ENCODE peak calls at places on chromosomes 3 and 15, in nine cellular contexts. One of them, this sample, is unnamed.

GRCh38 chr3:72427575-72427974 is 420.7 kb downstream of the SHQ1 start:
- DNase-seq in lower leg skin: no peak
- DNase-seq in A549: no peak
- DNase-seq in upper lobe of right lung: no peak
- DNase-seq in stimulated activated CD8-positive, alpha-beta memory T cell treated with anti-CD3 and anti-CD28 coated beads, Interleukin-12 subunit alpha, Interleukin-12 subunit beta, amount 100 ng/mL, for 1 hour: no peak
- DNase-seq in C1 segment of cervical spinal cord: no peak
- DNase-seq in adrenal gland: no peak
- DNase-seq in NCI-H748 treated with DMSO at 0.1 percent for 48 hours: no peak
- DNase-seq in CD4-positive, alpha-beta T cell: no peak
- DNase-seq in this sample: no peak

GRCh38 chr3:98022978-98023820 is 11.9 kb downstream of the GABRR3 start:
- DNase-seq in lower leg skin: peak
- DNase-seq in upper lobe of right lung: peak
- DNase-seq in NCI-H748 treated with DMSO at 0.1 percent for 48 hours: peak
- DNase-seq in A549: peak
- DNase-seq in C1 segment of cervical spinal cord: peak
- DNase-seq in CD4-positive, alpha-beta T cell: peak
- DNase-seq in stimulated activated CD8-positive, alpha-beta memory T cell treated with anti-CD3 and anti-CD28 coated beads, Interleukin-12 subunit alpha, Interleukin-12 subunit beta, amount 100 ng/mL, for 1 hour: peak
- DNase-seq in adrenal gland: peak
- DNase-seq in this sample: peak

GRCh38 chr3:68032219-68032618 is 377.8 kb upstream of the SUCLG2 start:
- DNase-seq in C1 segment of cervical spinal cord: no peak
- DNase-seq in lower leg skin: no peak
- DNase-seq in CD4-positive, alpha-beta T cell: no peak
- DNase-seq in stimulated activated CD8-positive, alpha-beta memory T cell treated with anti-CD3 and anti-CD28 coated beads, Interleukin-12 subunit alpha, Interleukin-12 subunit beta, amount 100 ng/mL, for 1 hour: no peak
- DNase-seq in NCI-H748 treated with DMSO at 0.1 percent for 48 hours: no peak
- DNase-seq in adrenal gland: no peak
- DNase-seq in upper lobe of right lung: no peak
- DNase-seq in A549: no peak
- DNase-seq in this sample: no peak

GRCh38 chr3:39064646-39065045 is 12.8 kb downstream of the WDR48 start:
- DNase-seq in adrenal gland: no peak
- DNase-seq in C1 segment of cervical spinal cord: no peak
- DNase-seq in stimulated activated CD8-positive, alpha-beta memory T cell treated with anti-CD3 and anti-CD28 coated beads, Interleukin-12 subunit alpha, Interleukin-12 subunit beta, amount 100 ng/mL, for 1 hour: no peak
- DNase-seq in NCI-H748 treated with DMSO at 0.1 percent for 48 hours: no peak
- DNase-seq in lower leg skin: no peak
- DNase-seq in upper lobe of right lung: no peak
- DNase-seq in A549: no peak
- DNase-seq in CD4-positive, alpha-beta T cell: no peak
- DNase-seq in this sample: no peak

GRCh38 chr3:37765591-37766219 is 96.0 kb upstream of the CTDSPL start:
- DNase-seq in lower leg skin: no peak
- DNase-seq in A549: no peak
- DNase-seq in C1 segment of cervical spinal cord: no peak
- DNase-seq in stimulated activated CD8-positive, alpha-beta memory T cell treated with anti-CD3 and anti-CD28 coated beads, Interleukin-12 subunit alpha, Interleukin-12 subunit beta, amount 100 ng/mL, for 1 hour: no peak
- DNase-seq in adrenal gland: peak
- DNase-seq in CD4-positive, alpha-beta T cell: no peak
- DNase-seq in NCI-H748 treated with DMSO at 0.1 percent for 48 hours: no peak
- DNase-seq in upper lobe of right lung: no peak
- DNase-seq in this sample: no peak

GRCh38 chr15:31265090-31265870 is 61.4 kb upstream of the KLF13 start:
- DNase-seq in A549: no peak
- DNase-seq in C1 segment of cervical spinal cord: no peak
- DNase-seq in lower leg skin: peak
- DNase-seq in adrenal gland: no peak
- DNase-seq in upper lobe of right lung: peak
- DNase-seq in NCI-H748 treated with DMSO at 0.1 percent for 48 hours: no peak
- DNase-seq in CD4-positive, alpha-beta T cell: no peak
- DNase-seq in stimulated activated CD8-positive, alpha-beta memory T cell treated with anti-CD3 and anti-CD28 coated beads, Interleukin-12 subunit alpha, Interleukin-12 subunit beta, amount 100 ng/mL, for 1 hour: no peak
- DNase-seq in this sample: no peak

GRCh38 chr15:80015156-80015555 is 44.2 kb upstream of the BCL2A1 start:
- DNase-seq in lower leg skin: no peak
- DNase-seq in A549: no peak
- DNase-seq in stimulated activated CD8-positive, alpha-beta memory T cell treated with anti-CD3 and anti-CD28 coated beads, Interleukin-12 subunit alpha, Interleukin-12 subunit beta, amount 100 ng/mL, for 1 hour: no peak
- DNase-seq in adrenal gland: no peak
- DNase-seq in upper lobe of right lung: no peak
- DNase-seq in C1 segment of cervical spinal cord: no peak
- DNase-seq in CD4-positive, alpha-beta T cell: no peak
- DNase-seq in NCI-H748 treated with DMSO at 0.1 percent for 48 hours: no peak
- DNase-seq in this sample: no peak

GRCh38 chr3:154122912-154123559 is 1.8 kb downstream of the ARHGEF26 start:
- DNase-seq in CD4-positive, alpha-beta T cell: no peak
- DNase-seq in NCI-H748 treated with DMSO at 0.1 percent for 48 hours: peak
- DNase-seq in adrenal gland: no peak
- DNase-seq in C1 segment of cervical spinal cord: no peak
- DNase-seq in lower leg skin: no peak
- DNase-seq in stimulated activated CD8-positive, alpha-beta memory T cell treated with anti-CD3 and anti-CD28 coated beads, Interleukin-12 subunit alpha, Interleukin-12 subunit beta, amount 100 ng/mL, for 1 hour: no peak
- DNase-seq in A549: no peak
- DNase-seq in upper lobe of right lung: no peak
- DNase-seq in this sample: no peak

GRCh38 chr15:80957556-80957955 is 32.1 kb downstream of the MESD start:
- DNase-seq in A549: no peak
- DNase-seq in stimulated activated CD8-positive, alpha-beta memory T cell treated with anti-CD3 and anti-CD28 coated beads, Interleukin-12 subunit alpha, Interleukin-12 subunit beta, amount 100 ng/mL, for 1 hour: no peak
- DNase-seq in C1 segment of cervical spinal cord: no peak
- DNase-seq in NCI-H748 treated with DMSO at 0.1 percent for 48 hours: no peak
- DNase-seq in CD4-positive, alpha-beta T cell: no peak
- DNase-seq in adrenal gland: no peak
- DNase-seq in upper lobe of right lung: no peak
- DNase-seq in lower leg skin: no peak
- DNase-seq in this sample: no peak

GRCh38 chr3:133455960-133456359 is 56.1 kb downstream of the BFSP2 start:
- DNase-seq in adrenal gland: no peak
- DNase-seq in A549: no peak
- DNase-seq in lower leg skin: no peak
- DNase-seq in NCI-H748 treated with DMSO at 0.1 percent for 48 hours: no peak
- DNase-seq in stimulated activated CD8-positive, alpha-beta memory T cell treated with anti-CD3 and anti-CD28 coated beads, Interleukin-12 subunit alpha, Interleukin-12 subunit beta, amount 100 ng/mL, for 1 hour: no peak
- DNase-seq in C1 segment of cervical spinal cord: no peak
- DNase-seq in CD4-positive, alpha-beta T cell: no peak
- DNase-seq in upper lobe of right lung: no peak
- DNase-seq in this sample: no peak

GRCh38 chr3:61632568-61633175 is 71.3 kb downstream of the PTPRG start:
- DNase-seq in upper lobe of right lung: no peak
- DNase-seq in CD4-positive, alpha-beta T cell: no peak
- DNase-seq in NCI-H748 treated with DMSO at 0.1 percent for 48 hours: no peak
- DNase-seq in A549: no peak
- DNase-seq in stimulated activated CD8-positive, alpha-beta memory T cell treated with anti-CD3 and anti-CD28 coated beads, Interleukin-12 subunit alpha, Interleukin-12 subunit beta, amount 100 ng/mL, for 1 hour: no peak
- DNase-seq in adrenal gland: no peak
- DNase-seq in lower leg skin: no peak
- DNase-seq in C1 segment of cervical spinal cord: no peak
- DNase-seq in this sample: no peak

GRCh38 chr15:64837502-64837901 is 4.2 kb upstream of the PLEKHO2 start:
- DNase-seq in lower leg skin: no peak
- DNase-seq in A549: no peak
- DNase-seq in stimulated activated CD8-positive, alpha-beta memory T cell treated with anti-CD3 and anti-CD28 coated beads, Interleukin-12 subunit alpha, Interleukin-12 subunit beta, amount 100 ng/mL, for 1 hour: no peak
- DNase-seq in upper lobe of right lung: no peak
- DNase-seq in NCI-H748 treated with DMSO at 0.1 percent for 48 hours: no peak
- DNase-seq in CD4-positive, alpha-beta T cell: no peak
- DNase-seq in adrenal gland: peak
- DNase-seq in C1 segment of cervical spinal cord: no peak
- DNase-seq in this sample: no peak

GRCh38 chr3:1118074-1118473 is 25.2 kb downstream of the CNTN6 start:
- DNase-seq in A549: no peak
- DNase-seq in adrenal gland: peak
- DNase-seq in upper lobe of right lung: no peak
- DNase-seq in C1 segment of cervical spinal cord: no peak
- DNase-seq in CD4-positive, alpha-beta T cell: no peak
- DNase-seq in stimulated activated CD8-positive, alpha-beta memory T cell treated with anti-CD3 and anti-CD28 coated beads, Interleukin-12 subunit alpha, Interleukin-12 subunit beta, amount 100 ng/mL, for 1 hour: no peak
- DNase-seq in NCI-H748 treated with DMSO at 0.1 percent for 48 hours: no peak
- DNase-seq in lower leg skin: no peak
- DNase-seq in this sample: no peak

GRCh38 chr3:191502583-191502982 is 41.6 kb downstream of the PYDC2 start:
- DNase-seq in A549: no peak
- DNase-seq in upper lobe of right lung: no peak
- DNase-seq in CD4-positive, alpha-beta T cell: no peak
- DNase-seq in stimulated activated CD8-positive, alpha-beta memory T cell treated with anti-CD3 and anti-CD28 coated beads, Interleukin-12 subunit alpha, Interleukin-12 subunit beta, amount 100 ng/mL, for 1 hour: no peak
- DNase-seq in adrenal gland: no peak
- DNase-seq in C1 segment of cervical spinal cord: no peak
- DNase-seq in NCI-H748 treated with DMSO at 0.1 percent for 48 hours: no peak
- DNase-seq in lower leg skin: no peak
- DNase-seq in this sample: no peak

GRCh38 chr3:56654460-56654859 is 28.6 kb downstream of the TASOR start:
- DNase-seq in NCI-H748 treated with DMSO at 0.1 percent for 48 hours: no peak
- DNase-seq in lower leg skin: no peak
- DNase-seq in adrenal gland: no peak
- DNase-seq in upper lobe of right lung: no peak
- DNase-seq in A549: no peak
- DNase-seq in stimulated activated CD8-positive, alpha-beta memory T cell treated with anti-CD3 and anti-CD28 coated beads, Interleukin-12 subunit alpha, Interleukin-12 subunit beta, amount 100 ng/mL, for 1 hour: no peak
- DNase-seq in CD4-positive, alpha-beta T cell: no peak
- DNase-seq in C1 segment of cervical spinal cord: no peak
- DNase-seq in this sample: no peak

GRCh38 chr3:178084938-178085816 is 451.1 kb upstream of the KCNMB2 start:
- DNase-seq in stimulated activated CD8-positive, alpha-beta memory T cell treated with anti-CD3 and anti-CD28 coated beads, Interleukin-12 subunit alpha, Interleukin-12 subunit beta, amount 100 ng/mL, for 1 hour: peak
- DNase-seq in upper lobe of right lung: no peak
- DNase-seq in lower leg skin: peak
- DNase-seq in adrenal gland: peak
- DNase-seq in NCI-H748 treated with DMSO at 0.1 percent for 48 hours: peak
- DNase-seq in C1 segment of cervical spinal cord: no peak
- DNase-seq in A549: no peak
- DNase-seq in CD4-positive, alpha-beta T cell: peak
- DNase-seq in this sample: peak

GRCh38 chr15:45794304-45794703 is 159.5 kb downstream of the SQOR start:
- DNase-seq in adrenal gland: no peak
- DNase-seq in lower leg skin: no peak
- DNase-seq in C1 segment of cervical spinal cord: no peak
- DNase-seq in A549: no peak
- DNase-seq in CD4-positive, alpha-beta T cell: no peak
- DNase-seq in stimulated activated CD8-positive, alpha-beta memory T cell treated with anti-CD3 and anti-CD28 coated beads, Interleukin-12 subunit alpha, Interleukin-12 subunit beta, amount 100 ng/mL, for 1 hour: no peak
- DNase-seq in upper lobe of right lung: no peak
- DNase-seq in NCI-H748 treated with DMSO at 0.1 percent for 48 hours: no peak
- DNase-seq in this sample: no peak

GRCh38 chr3:171526146-171526545 is 65.9 kb upstream of the TNIK start:
- DNase-seq in C1 segment of cervical spinal cord: no peak
- DNase-seq in NCI-H748 treated with DMSO at 0.1 percent for 48 hours: no peak
- DNase-seq in adrenal gland: no peak
- DNase-seq in stimulated activated CD8-positive, alpha-beta memory T cell treated with anti-CD3 and anti-CD28 coated beads, Interleukin-12 subunit alpha, Interleukin-12 subunit beta, amount 100 ng/mL, for 1 hour: no peak
- DNase-seq in A549: no peak
- DNase-seq in lower leg skin: no peak
- DNase-seq in upper lobe of right lung: no peak
- DNase-seq in CD4-positive, alpha-beta T cell: no peak
- DNase-seq in this sample: no peak

GRCh38 chr3:13414040-13414729 is 5.9 kb downstream of the NUP210 start:
- DNase-seq in upper lobe of right lung: peak
- DNase-seq in C1 segment of cervical spinal cord: no peak
- DNase-seq in NCI-H748 treated with DMSO at 0.1 percent for 48 hours: no peak
- DNase-seq in stimulated activated CD8-positive, alpha-beta memory T cell treated with anti-CD3 and anti-CD28 coated beads, Interleukin-12 subunit alpha, Interleukin-12 subunit beta, amount 100 ng/mL, for 1 hour: peak
- DNase-seq in lower leg skin: peak
- DNase-seq in CD4-positive, alpha-beta T cell: peak
- DNase-seq in adrenal gland: peak
- DNase-seq in A549: no peak
- DNase-seq in this sample: no peak

GRCh38 chr3:107824822-107825371 is 265.9 kb downstream of the CD47 start:
- DNase-seq in C1 segment of cervical spinal cord: no peak
- DNase-seq in stimulated activated CD8-positive, alpha-beta memory T cell treated with anti-CD3 and anti-CD28 coated beads, Interleukin-12 subunit alpha, Interleukin-12 subunit beta, amount 100 ng/mL, for 1 hour: no peak
- DNase-seq in CD4-positive, alpha-beta T cell: no peak
- DNase-seq in NCI-H748 treated with DMSO at 0.1 percent for 48 hours: no peak
- DNase-seq in adrenal gland: no peak
- DNase-seq in upper lobe of right lung: no peak
- DNase-seq in lower leg skin: no peak
- DNase-seq in A549: no peak
- DNase-seq in this sample: no peak

GRCh38 chr15:70120954-70121655 is 23.4 kb upstream of the TLE3 start:
- DNase-seq in stimulated activated CD8-positive, alpha-beta memory T cell treated with anti-CD3 and anti-CD28 coated beads, Interleukin-12 subunit alpha, Interleukin-12 subunit beta, amount 100 ng/mL, for 1 hour: no peak
- DNase-seq in NCI-H748 treated with DMSO at 0.1 percent for 48 hours: no peak
- DNase-seq in upper lobe of right lung: no peak
- DNase-seq in CD4-positive, alpha-beta T cell: no peak
- DNase-seq in C1 segment of cervical spinal cord: no peak
- DNase-seq in A549: no peak
- DNase-seq in adrenal gland: no peak
- DNase-seq in lower leg skin: no peak
- DNase-seq in this sample: no peak

GRCh38 chr3:23161896-23162570 is 41.1 kb upstream of the UBE2E2 start:
- DNase-seq in CD4-positive, alpha-beta T cell: no peak
- DNase-seq in NCI-H748 treated with DMSO at 0.1 percent for 48 hours: no peak
- DNase-seq in upper lobe of right lung: no peak
- DNase-seq in adrenal gland: no peak
- DNase-seq in stimulated activated CD8-positive, alpha-beta memory T cell treated with anti-CD3 and anti-CD28 coated beads, Interleukin-12 subunit alpha, Interleukin-12 subunit beta, amount 100 ng/mL, for 1 hour: no peak
- DNase-seq in A549: no peak
- DNase-seq in C1 segment of cervical spinal cord: no peak
- DNase-seq in lower leg skin: no peak
- DNase-seq in this sample: no peak

GRCh38 chr15:80744826-80745225 is 34.3 kb upstream of the CEMIP start:
- DNase-seq in CD4-positive, alpha-beta T cell: no peak
- DNase-seq in stimulated activated CD8-positive, alpha-beta memory T cell treated with anti-CD3 and anti-CD28 coated beads, Interleukin-12 subunit alpha, Interleukin-12 subunit beta, amount 100 ng/mL, for 1 hour: no peak
- DNase-seq in lower leg skin: no peak
- DNase-seq in upper lobe of right lung: no peak
- DNase-seq in A549: no peak
- DNase-seq in NCI-H748 treated with DMSO at 0.1 percent for 48 hours: no peak
- DNase-seq in C1 segment of cervical spinal cord: no peak
- DNase-seq in adrenal gland: no peak
- DNase-seq in this sample: no peak

GRCh38 chr3:134388292-134388691 is 14.0 kb upstream of the AMOTL2 start:
- DNase-seq in NCI-H748 treated with DMSO at 0.1 percent for 48 hours: no peak
- DNase-seq in A549: no peak
- DNase-seq in adrenal gland: no peak
- DNase-seq in C1 segment of cervical spinal cord: no peak
- DNase-seq in lower leg skin: no peak
- DNase-seq in CD4-positive, alpha-beta T cell: no peak
- DNase-seq in upper lobe of right lung: no peak
- DNase-seq in stimulated activated CD8-positive, alpha-beta memory T cell treated with anti-CD3 and anti-CD28 coated beads, Interleukin-12 subunit alpha, Interleukin-12 subunit beta, amount 100 ng/mL, for 1 hour: no peak
- DNase-seq in this sample: no peak

GRCh38 chr3:53243165-53243564 is 12.7 kb downstream of the TKT start:
- DNase-seq in C1 segment of cervical spinal cord: no peak
- DNase-seq in A549: no peak
- DNase-seq in CD4-positive, alpha-beta T cell: no peak
- DNase-seq in adrenal gland: peak
- DNase-seq in stimulated activated CD8-positive, alpha-beta memory T cell treated with anti-CD3 and anti-CD28 coated beads, Interleukin-12 subunit alpha, Interleukin-12 subunit beta, amount 100 ng/mL, for 1 hour: no peak
- DNase-seq in upper lobe of right lung: peak
- DNase-seq in lower leg skin: no peak
- DNase-seq in NCI-H748 treated with DMSO at 0.1 percent for 48 hours: no peak
- DNase-seq in this sample: no peak

GRCh38 chr15:77656294-77656693 is 23.6 kb upstream of the LINGO1 start:
- DNase-seq in C1 segment of cervical spinal cord: no peak
- DNase-seq in CD4-positive, alpha-beta T cell: no peak
- DNase-seq in NCI-H748 treated with DMSO at 0.1 percent for 48 hours: no peak
- DNase-seq in upper lobe of right lung: no peak
- DNase-seq in stimulated activated CD8-positive, alpha-beta memory T cell treated with anti-CD3 and anti-CD28 coated beads, Interleukin-12 subunit alpha, Interleukin-12 subunit beta, amount 100 ng/mL, for 1 hour: no peak
- DNase-seq in adrenal gland: no peak
- DNase-seq in A549: no peak
- DNase-seq in lower leg skin: no peak
- DNase-seq in this sample: no peak

GRCh38 chr3:64331605-64332004 is 106.3 kb upstream of the PRICKLE2 start:
- DNase-seq in adrenal gland: no peak
- DNase-seq in lower leg skin: no peak
- DNase-seq in NCI-H748 treated with DMSO at 0.1 percent for 48 hours: peak
- DNase-seq in CD4-positive, alpha-beta T cell: no peak
- DNase-seq in stimulated activated CD8-positive, alpha-beta memory T cell treated with anti-CD3 and anti-CD28 coated beads, Interleukin-12 subunit alpha, Interleukin-12 subunit beta, amount 100 ng/mL, for 1 hour: no peak
- DNase-seq in C1 segment of cervical spinal cord: no peak
- DNase-seq in A549: no peak
- DNase-seq in upper lobe of right lung: no peak
- DNase-seq in this sample: no peak

GRCh38 chr15:52331490-52332240 is 36.1 kb upstream of the MYO5C start:
- DNase-seq in C1 segment of cervical spinal cord: no peak
- DNase-seq in NCI-H748 treated with DMSO at 0.1 percent for 48 hours: peak
- DNase-seq in adrenal gland: peak
- DNase-seq in lower leg skin: peak
- DNase-seq in stimulated activated CD8-positive, alpha-beta memory T cell treated with anti-CD3 and anti-CD28 coated beads, Interleukin-12 subunit alpha, Interleukin-12 subunit beta, amount 100 ng/mL, for 1 hour: peak
- DNase-seq in A549: peak
- DNase-seq in CD4-positive, alpha-beta T cell: peak
- DNase-seq in upper lobe of right lung: no peak
- DNase-seq in this sample: peak

GRCh38 chr3:120100711-120101110 is 6.5 kb upstream of the GSK3B start:
- DNase-seq in adrenal gland: no peak
- DNase-seq in upper lobe of right lung: no peak
- DNase-seq in stimulated activated CD8-positive, alpha-beta memory T cell treated with anti-CD3 and anti-CD28 coated beads, Interleukin-12 subunit alpha, Interleukin-12 subunit beta, amount 100 ng/mL, for 1 hour: no peak
- DNase-seq in C1 segment of cervical spinal cord: no peak
- DNase-seq in CD4-positive, alpha-beta T cell: no peak
- DNase-seq in NCI-H748 treated with DMSO at 0.1 percent for 48 hours: no peak
- DNase-seq in A549: no peak
- DNase-seq in lower leg skin: no peak
- DNase-seq in this sample: no peak

GRCh38 chr15:48940508-48940907 is 23.2 kb downstream of the SHC4 start:
- DNase-seq in adrenal gland: no peak
- DNase-seq in NCI-H748 treated with DMSO at 0.1 percent for 48 hours: no peak
- DNase-seq in stimulated activated CD8-positive, alpha-beta memory T cell treated with anti-CD3 and anti-CD28 coated beads, Interleukin-12 subunit alpha, Interleukin-12 subunit beta, amount 100 ng/mL, for 1 hour: no peak
- DNase-seq in lower leg skin: no peak
- DNase-seq in A549: no peak
- DNase-seq in C1 segment of cervical spinal cord: no peak
- DNase-seq in CD4-positive, alpha-beta T cell: no peak
- DNase-seq in upper lobe of right lung: no peak
- DNase-seq in this sample: no peak

GRCh38 chr15:95325763-95326688 is 1004.5 kb upstream of the NR2F2 start:
- DNase-seq in stimulated activated CD8-positive, alpha-beta memory T cell treated with anti-CD3 and anti-CD28 coated beads, Interleukin-12 subunit alpha, Interleukin-12 subunit beta, amount 100 ng/mL, for 1 hour: no peak
- DNase-seq in CD4-positive, alpha-beta T cell: no peak
- DNase-seq in upper lobe of right lung: no peak
- DNase-seq in lower leg skin: no peak
- DNase-seq in A549: no peak
- DNase-seq in adrenal gland: no peak
- DNase-seq in C1 segment of cervical spinal cord: no peak
- DNase-seq in NCI-H748 treated with DMSO at 0.1 percent for 48 hours: no peak
- DNase-seq in this sample: peak